ENCODE peak calls at places on chromosomes 5 and 9, in six cellular contexts. Y, J, S, P, I and L are unnamed samples.

GRCh38 chr5:180595381-180596114 is 4.2 kb upstream of the SCGB3A1 start:
- DNase-seq in Y (no peak), S (no peak), I (peak), P (no peak), J (no peak), L (no peak)

GRCh38 chr9:121841771-121842611 is 190.6 kb downstream of the DAB2IP start:
- DNase-seq in S (no peak), J (no peak), I (no peak), Y (peak), P (no peak), L (no peak)

GRCh38 chr5:72458407-72458806 is 48.8 kb downstream of the ZNF366 start:
- DNase-seq in P (no peak), J (no peak), Y (no peak), I (no peak), S (no peak), L (no peak)

GRCh38 chr9:131273146-131273545 is 3.2 kb downstream of the FAM78A start:
- DNase-seq in P (no peak), Y (no peak), J (no peak), S (peak), I (no peak), L (no peak)

GRCh38 chr5:158725223-158725825 is 374.4 kb downstream of the EBF1 start:
- DNase-seq in I (no peak), S (no peak), P (no peak), Y (no peak), J (no peak), L (no peak)

GRCh38 chr9:38226491-38226951 is 157.5 kb upstream of the SHB start:
- DNase-seq in S (no peak), P (no peak), Y (no peak), I (no peak), J (no peak), L (no peak)

GRCh38 chr9:125240649-125240999 is 519 bp downstream of the HSPA5 start:
- DNase-seq in I (peak), Y (peak), S (no peak), J (no peak), P (no peak), L (peak)

GRCh38 chr9:4228142-4228541 is 71.7 kb downstream of the GLIS3 start:
- DNase-seq in S (no peak), P (no peak), Y (no peak), J (no peak), I (no peak), L (no peak)

GRCh38 chr9:108297025-108297424 is 558.8 kb downstream of the ACTL7B start:
- DNase-seq in Y (peak), I (no peak), P (no peak), J (no peak), S (no peak), L (no peak)

GRCh38 chr9:26077860-26078259 is 399.6 kb upstream of the TUSC1 start:
- DNase-seq in S (no peak), I (no peak), J (no peak), Y (no peak), P (no peak), L (no peak)

GRCh38 chr5:132238169-132238744 is 10.6 kb upstream of the P4HA2 start:
- DNase-seq in Y (peak), I (peak), P (peak), J (peak), S (peak), L (peak)

GRCh38 chr5:67319935-67320725 is 123.5 kb upstream of the CD180 start:
- DNase-seq in I (no peak), J (no peak), Y (no peak), S (no peak), P (peak), L (no peak)

GRCh38 chr5:65967288-65968066 is 41.1 kb downstream of the ERBIN start:
- DNase-seq in J (no peak), Y (no peak), P (no peak), I (no peak), S (no peak), L (no peak)

GRCh38 chr5:125668904-125669303 is 754.3 kb upstream of the GRAMD2B start:
- DNase-seq in P (peak), Y (no peak), J (no peak), S (no peak), I (no peak), L (no peak)

GRCh38 chr9:12816656-12817101 is 41.9 kb downstream of the LURAP1L start:
- DNase-seq in Y (no peak), P (no peak), S (no peak), J (no peak), I (no peak), L (no peak)

GRCh38 chr5:107705390-107706014 is 34.8 kb upstream of the EFNA5 start:
- DNase-seq in P (peak), S (no peak), J (no peak), I (no peak), Y (no peak), L (no peak)

GRCh38 chr5:16704945-16705344 is 88.1 kb upstream of the RETREG1 start:
- DNase-seq in P (no peak), S (no peak), Y (no peak), J (no peak), I (no peak), L (no peak)

GRCh38 chr5:113081091-113081490 is 104.5 kb downstream of the DCP2 start:
- DNase-seq in S (no peak), Y (no peak), J (no peak), P (no peak), I (no peak), L (no peak)

GRCh38 chr5:15993334-15993733 is 186.3 kb downstream of the MARCHF11 start:
- DNase-seq in I (no peak), Y (no peak), S (no peak), J (no peak), P (peak), L (no peak)

GRCh38 chr5:170483701-170484458 is 19.9 kb upstream of the KCNIP1 start:
- DNase-seq in P (peak), J (no peak), S (no peak), Y (no peak), I (peak), L (peak)

GRCh38 chr9:77237896-77238295 is 60.6 kb downstream of the VPS13A start:
- DNase-seq in I (no peak), P (no peak), J (no peak), Y (no peak), S (no peak), L (no peak)

GRCh38 chr5:137791387-137791786 is 37.2 kb upstream of the HNRNPA0 start:
- DNase-seq in I (no peak), Y (no peak), S (no peak), J (no peak), P (no peak), L (no peak)

GRCh38 chr9:13675638-13676000 is 396.1 kb upstream of the MPDZ start:
- DNase-seq in I (no peak), P (no peak), J (no peak), Y (no peak), S (no peak), L (no peak)

GRCh38 chr9:78539904-78540303 is 243.0 kb downstream of the PSAT1 start:
- DNase-seq in Y (no peak), S (no peak), P (no peak), I (no peak), J (no peak), L (no peak)

GRCh38 chr5:88049156-88049555 is 219.5 kb downstream of the TMEM161B start:
- DNase-seq in I (no peak), S (no peak), J (no peak), Y (no peak), P (no peak), L (no peak)

GRCh38 chr5:157745041-157745456 is 1.5 kb downstream of the LSM11 start:
- DNase-seq in S (no peak), P (no peak), Y (no peak), J (no peak), I (no peak), L (no peak)

GRCh38 chr5:54883374-54884194 is 101.8 kb downstream of the ESM1 start:
- DNase-seq in J (no peak), S (peak), I (peak), Y (peak), P (peak), L (no peak)

GRCh38 chr5:110075656-110076055 is 385.9 kb downstream of the MAN2A1 start:
- DNase-seq in P (no peak), S (no peak), Y (no peak), I (no peak), J (no peak), L (no peak)
- H3K27ac ChIP-seq in P (no peak), S (no peak), Y (no peak), I (no peak), J (no peak), L (no peak)

GRCh38 chr9:126386088-126386487 is 59.5 kb downstream of the MVB12B start:
- DNase-seq in I (no peak), J (no peak), Y (no peak), P (peak), S (no peak), L (no peak)

GRCh38 chr9:126389958-126390357 is 63.3 kb downstream of the MVB12B start:
- DNase-seq in Y (no peak), J (no peak), S (no peak), P (no peak), I (no peak), L (no peak)

GRCh38 chr9:126386814-126387213 is 60.2 kb downstream of the MVB12B start:
- DNase-seq in I (no peak), S (no peak), J (no peak), Y (no peak), P (no peak), L (no peak)

GRCh38 chr9:126390923-126391322 is 64.3 kb downstream of the MVB12B start:
- DNase-seq in S (no peak), P (no peak), Y (no peak), I (no peak), J (no peak), L (no peak)

GRCh38 chr9:126388964-126389363 is 62.3 kb downstream of the MVB12B start:
- DNase-seq in P (no peak), J (no peak), Y (no peak), I (no peak), S (no peak), L (no peak)
- H3K27ac ChIP-seq in P (no peak), J (no peak), Y (no peak), I (no peak), S (no peak), L (no peak)

GRCh38 chr5:1514027-1514818 is 9.5 kb downstream of the LPCAT1 start:
- DNase-seq in S (peak), I (peak), J (no peak), P (no peak), Y (peak), L (no peak)
- H3K27ac ChIP-seq in S (no peak), I (no peak), J (no peak), P (peak), Y (no peak), L (no peak)

DNA sequence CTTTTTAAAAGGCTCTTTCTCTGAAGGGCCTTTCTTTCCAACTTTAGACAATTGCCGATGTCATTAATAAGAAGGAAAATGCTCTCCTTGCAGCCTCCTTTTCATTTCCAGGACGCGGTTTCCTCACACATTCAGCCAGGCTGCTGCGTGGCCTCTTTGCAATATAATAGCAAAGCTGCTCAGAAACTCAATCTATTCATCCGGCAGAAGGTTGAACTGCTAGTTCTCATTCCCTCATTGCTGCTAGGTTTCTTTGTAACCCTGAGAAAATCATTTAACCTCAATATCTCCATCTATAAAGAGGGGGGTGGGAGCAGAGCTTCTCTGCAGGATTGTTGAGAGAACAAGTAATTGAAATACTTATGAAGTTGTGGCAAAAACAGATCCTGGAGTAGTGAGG is 63.4 kb downstream of the NUDT12 start:
- DNase-seq in J (no peak), I (no peak), P (no peak), S (no peak), Y (no peak), L (no peak)
- H3K27ac ChIP-seq in J (no peak), I (no peak), P (no peak), S (peak), Y (no peak), L (no peak)

GRCh38 chr9:97503862-97504210 is 2.4 kb downstream of the TMOD1 start:
- DNase-seq in J (no peak), Y (no peak), P (no peak), S (no peak), I (no peak), L (no peak)

GRCh38 chr9:97506264-97506663 is 4.8 kb downstream of the TMOD1 start:
- DNase-seq in Y (no peak), I (no peak), J (no peak), S (no peak), P (no peak), L (no peak)

GRCh38 chr9:97502984-97503861 is 1.8 kb downstream of the TMOD1 start:
- DNase-seq in J (no peak), S (no peak), P (no peak), Y (no peak), I (no peak), L (no peak)

GRCh38 chr9:97505845-97506244 is 4.4 kb downstream of the TMOD1 start:
- DNase-seq in P (no peak), I (no peak), S (no peak), J (no peak), Y (no peak), L (no peak)

DNA sequence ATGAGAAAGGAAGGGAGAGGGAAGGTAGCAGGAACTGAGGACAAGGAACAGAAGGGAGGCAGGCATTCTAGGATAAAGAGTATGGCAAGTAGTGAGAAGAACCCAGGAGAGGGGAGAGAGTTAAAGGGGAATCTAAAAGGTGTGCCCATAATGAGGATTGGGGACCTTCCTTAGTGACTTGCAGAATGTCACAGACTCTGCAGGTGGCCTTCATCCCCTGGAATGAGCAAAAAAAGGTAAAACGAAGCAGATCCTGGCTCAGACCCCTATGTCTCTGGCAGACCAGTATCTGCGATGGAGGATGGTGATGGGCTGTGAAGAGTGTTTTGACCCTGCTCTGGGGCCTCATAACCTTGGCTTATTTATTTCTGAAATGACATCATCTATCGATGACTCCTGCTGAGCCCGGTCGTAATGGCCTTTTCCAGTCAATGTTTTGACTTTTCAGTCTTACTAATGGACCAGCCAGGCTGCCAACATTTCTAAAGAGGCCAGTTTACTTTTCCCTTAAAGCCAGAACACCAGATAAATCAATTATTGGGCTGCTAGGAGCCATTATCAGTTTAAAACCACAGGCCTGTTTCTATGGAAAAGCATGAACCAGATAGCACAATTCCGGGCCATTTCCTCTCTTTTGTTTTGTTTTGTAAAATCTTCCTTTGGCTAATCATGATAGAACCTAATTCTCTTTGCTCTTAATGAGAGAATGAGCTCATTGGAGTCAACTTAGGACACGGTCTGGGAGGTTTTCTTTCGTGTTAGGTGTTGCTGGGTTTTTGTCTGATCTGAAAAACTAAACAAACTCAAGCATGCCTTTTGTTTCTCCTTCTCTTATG is 3.1 kb downstream of the TMOD1 start:
- DNase-seq in Y (no peak), P (no peak), I (peak), J (no peak), S (no peak), L (no peak)
- H3K27ac ChIP-seq in Y (peak), P (no peak), I (peak), J (no peak), S (peak), L (no peak)

DNA sequence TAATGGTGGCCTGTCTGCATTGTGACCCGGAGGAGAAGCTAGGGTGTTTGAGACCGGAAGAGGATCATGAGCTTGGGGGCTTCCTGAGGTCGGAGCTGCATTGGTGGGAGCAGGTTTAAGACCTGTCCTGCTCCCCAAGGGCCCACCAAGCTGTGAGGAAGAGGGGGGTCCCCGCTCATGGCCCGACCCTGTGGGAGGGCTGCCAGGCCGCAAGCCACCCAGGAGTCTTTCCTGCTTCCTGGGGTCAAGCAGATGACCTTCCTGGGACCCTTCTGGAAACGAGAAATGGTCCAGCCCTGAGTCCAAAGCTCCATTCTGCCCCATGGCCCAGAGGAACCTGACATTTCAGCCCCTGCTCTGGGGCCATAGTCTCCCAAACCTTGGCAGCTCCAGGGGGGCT is 61.5 kb upstream of the RNU6ATAC start:
- DNase-seq in S (peak), I (no peak), P (no peak), J (no peak), Y (no peak), L (no peak)
- H3K27ac ChIP-seq in S (no peak), I (no peak), P (no peak), J (no peak), Y (no peak), L (no peak)

DNA sequence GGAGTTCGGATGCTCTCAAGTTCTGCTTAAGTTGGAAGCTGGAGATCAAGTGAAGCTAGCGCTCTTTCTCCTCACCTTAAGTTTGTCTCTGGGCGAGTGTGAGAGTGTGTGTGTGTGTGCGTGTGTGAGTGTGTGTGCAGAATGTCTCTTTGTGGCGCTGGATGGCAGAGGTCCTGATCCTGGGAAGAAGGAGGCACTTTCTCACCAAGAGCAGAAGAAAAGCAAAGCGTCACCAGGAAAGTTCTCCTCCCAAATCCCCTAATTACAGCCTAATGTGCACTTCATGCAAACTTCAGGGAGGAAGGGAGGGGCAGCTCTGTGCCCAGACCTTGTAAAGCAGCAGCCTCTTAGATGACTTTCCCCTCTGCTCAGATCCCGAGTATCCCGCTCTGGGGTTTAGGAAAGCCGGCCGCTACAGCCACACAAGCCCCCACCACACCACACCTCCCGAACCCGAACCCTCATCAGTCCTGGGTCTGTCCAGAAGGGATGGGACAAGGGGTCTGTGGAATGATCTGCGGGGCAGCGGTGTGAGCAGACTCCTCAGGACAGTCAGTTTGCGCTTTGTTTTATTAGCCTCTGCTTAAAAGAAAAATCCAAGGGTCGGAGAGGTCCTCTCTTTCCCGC is at the start of gene HAPLN1:
- DNase-seq in J (no peak), I (no peak), S (no peak), Y (no peak), P (no peak), L (no peak)
- H3K27ac ChIP-seq in J (no peak), I (no peak), S (peak), Y (no peak), P (no peak), L (no peak)

DNA sequence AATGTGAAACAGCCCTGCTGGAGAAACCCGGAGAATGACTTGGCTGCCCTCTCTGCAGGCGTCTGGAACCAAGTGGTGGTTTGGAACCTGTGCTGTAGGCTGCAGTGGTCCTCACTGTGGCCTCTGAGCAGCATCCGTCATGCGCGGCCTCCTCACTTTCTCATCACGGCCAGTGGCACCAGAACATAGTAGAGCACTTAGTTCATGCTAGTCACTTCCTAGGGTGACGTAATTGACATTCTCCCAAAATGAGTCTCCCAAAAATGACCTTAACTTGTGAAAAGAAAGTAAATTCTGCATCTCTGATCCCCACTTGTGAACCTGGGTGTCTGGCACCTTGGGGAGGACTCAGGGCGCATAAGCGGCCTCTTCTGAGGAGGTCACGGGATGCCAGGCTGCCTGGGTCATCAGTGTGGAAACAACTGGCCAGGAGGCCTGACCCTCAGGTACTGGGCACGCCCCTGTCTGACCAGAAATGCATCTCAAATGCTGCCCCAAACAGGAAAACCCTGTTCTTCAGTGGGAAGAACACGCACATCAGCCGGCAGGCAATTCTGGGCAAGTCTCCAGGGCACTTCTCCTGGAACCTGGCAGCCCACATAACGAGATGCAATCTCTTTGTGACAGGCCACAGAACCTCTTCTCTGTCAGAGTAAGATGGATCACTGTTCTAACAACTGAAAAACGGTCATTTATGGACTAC is 36.6 kb upstream of the SPTLC1 start:
- DNase-seq in J (no peak), S (peak), P (peak), Y (peak), I (no peak), L (no peak)
- H3K27ac ChIP-seq in J (no peak), S (no peak), P (peak), Y (peak), I (no peak), L (no peak)